ENCODE peak calls at places on chromosome X, in five cellular contexts. D, B, L, M and R are unnamed samples.

GRCh38 chrX:150569155-150569477 is 695 bp downstream of the MTM1 start:
- DNase-seq in D (no peak), B (peak; percentile 44), L (no peak), M (peak; percentile 47), R (no peak)

GRCh38 chrX:39639871-39640270 is 457.9 kb downstream of the BCOR start:
- DNase-seq in D (no peak), B (no peak), L (no peak), M (no peak), R (no peak)

GRCh38 chrX:12978205-12979010 is 3.5 kb downstream of the TMSB4X start:
- DNase-seq in D (peak; percentile 14), B (peak; percentile 91), L (no peak), M (peak; percentile 54), R (peak; percentile 45)

GRCh38 chrX:150212672-150213480 is 150.2 kb upstream of the MAMLD1 start:
- DNase-seq in D (no peak), B (no peak), L (no peak), M (no peak), R (no peak)

GRCh38 chrX:151702021-151702714 is 6.9 kb downstream of the PRRG3 start:
- DNase-seq in D (no peak), B (no peak), L (no peak), M (no peak), R (no peak)

GRCh38 chrX:6735235-6735634 is 200.3 kb upstream of the VCX3A start:
- DNase-seq in D (no peak), B (no peak), L (no peak), M (no peak), R (no peak)

GRCh38 chrX:143580266-143580665 is 55.6 kb downstream of the SLITRK4 start:
- DNase-seq in D (no peak), B (peak; percentile 39), L (no peak), M (no peak), R (no peak)

GRCh38 chrX:110414679-110415439 is 56.2 kb downstream of the RTL9 start:
- DNase-seq in D (no peak), B (no peak), L (no peak), M (no peak), R (no peak)